ENCODE peak calls at places on chromosomes 12 and 14, in six cellular contexts. B, P, I, D, H and L are unnamed samples.

GRCh38 chr12:93550748-93551611 is 21.5 kb upstream of the SOCS2 start:
- ATAC-seq in P (no peak), B (no peak), D (no peak), I (no peak), H (no peak), L (no peak)

GRCh38 chr14:64971452-64971889 is 665 bp downstream of the RAB15 start:
- ATAC-seq in D (peak), P (no peak), B (no peak), H (peak), I (no peak), L (no peak)

GRCh38 chr12:108327621-108328371 is 11.3 kb downstream of the CMKLR1 start:
- ATAC-seq in I (no peak), H (peak), B (no peak), P (peak), D (no peak), L (no peak)

GRCh38 chr12:99619389-99620158 is 28.0 kb upstream of the GARIN6 start:
- ATAC-seq in B (no peak), H (no peak), P (no peak), D (peak), I (peak), L (peak)

GRCh38 chr14:77822741-77823140 is 22.8 kb downstream of the ADCK1 start:
- ATAC-seq in P (no peak), D (no peak), I (no peak), B (no peak), H (no peak), L (no peak)

GRCh38 chr14:55532645-55533309 is 47.2 kb upstream of the KTN1 start:
- ATAC-seq in D (no peak), H (no peak), P (no peak), B (no peak), I (no peak), L (no peak)

GRCh38 chr14:100660498-100661339 is 66.0 kb upstream of the DLK1 start:
- ATAC-seq in D (no peak), B (no peak), I (no peak), P (no peak), H (no peak), L (peak)

GRCh38 chr12:12909995-12910391 is 18.6 kb downstream of the GPRC5A start:
- ATAC-seq in H (peak), B (no peak), D (peak), I (no peak), P (peak), L (peak)

GRCh38 chr12:107461222-107461980 is 224.2 kb upstream of the PWP1 start:
- ATAC-seq in D (no peak), P (no peak), B (no peak), I (no peak), H (no peak), L (no peak)

GRCh38 chr14:99179946-99180345 is 92.1 kb downstream of the BCL11B start:
- ATAC-seq in I (no peak), P (no peak), B (no peak), H (no peak), D (no peak), L (no peak)

GRCh38 chr12:122830517-122831214 is 4.6 kb upstream of the HIP1R start:
- ATAC-seq in P (no peak), H (no peak), D (peak), I (no peak), B (no peak), L (peak)

GRCh38 chr14:31340297-31341063 is 79.9 kb downstream of the HEATR5A start:
- ATAC-seq in I (no peak), D (peak), H (no peak), P (peak), B (no peak), L (no peak)

GRCh38 chr14:77641207-77641533 is 24.7 kb upstream of the SPTLC2 start:
- ATAC-seq in H (no peak), B (no peak), I (no peak), D (peak), P (no peak), L (no peak)

GRCh38 chr14:35134329-35135123 is 12.2 kb downstream of the PRORP start:
- ATAC-seq in P (no peak), H (peak), I (no peak), D (no peak), B (no peak), L (peak)

GRCh38 chr14:102825307-102826095 is 48.3 kb downstream of the TRAF3 start:
- ATAC-seq in B (no peak), D (no peak), P (no peak), I (no peak), H (peak), L (peak)

GRCh38 chr14:99246536-99247083 is 25.4 kb downstream of the BCL11B start:
- ATAC-seq in P (no peak), H (no peak), D (peak), I (peak), B (peak), L (no peak)

GRCh38 chr12:117576053-117576452 is 214.6 kb upstream of the NOS1 start:
- ATAC-seq in D (no peak), I (no peak), P (no peak), B (no peak), H (no peak), L (no peak)

GRCh38 chr14:105859717-105860614 is 333.6 kb downstream of the TMEM121 start:
- ATAC-seq in I (peak), P (no peak), H (no peak), B (peak), D (peak), L (no peak)